ENCODE peak calls at places on chromosomes 13 and 19, in eight cellular contexts. P is stimulated activated CD8-positive, alpha-beta memory T cell treated with anti-CD3 and anti-CD28 coated beads, Interleukin-4, amount 100 ng/mL, for 1 hour; V is putamen; U is heart right ventricle; S is uterus; E is HEK293T; K is stimulated activated CD4-positive, alpha-beta T cell treated with anti-CD3 and anti-CD28 coated beads, Interleukin-4, amount 100 ng/mL, for 4 hours; J is NCI-H1092 treated with DMSO at 0.1 percent for 48 hours. R is an unnamed sample.

GRCh38 chr19:13986348-13986904 is 19.7 kb downstream of the RFX1 start:
- DNase-seq in J (peak), P (peak), U (peak), E (no peak), V (peak), S (peak), K (peak), R (peak)

GRCh38 chr13:60162096-60162495 is 1.6 kb downstream of the DIAPH3 start:
- DNase-seq in U (no peak), K (no peak), E (no peak), J (no peak), S (no peak), V (no peak), P (no peak), R (no peak)

GRCh38 chr13:53045110-53045509 is 16.5 kb downstream of the OLFM4 start:
- DNase-seq in U (no peak), S (peak), P (no peak), E (no peak), V (no peak), K (no peak), J (peak), R (no peak)

GRCh38 chr19:46372901-46373572 is 26.1 kb downstream of the PPP5C start:
- DNase-seq in K (no peak), V (no peak), U (no peak), P (no peak), S (no peak), E (no peak), J (no peak), R (no peak)

GRCh38 chr19:44515031-44515430 is 14.4 kb downstream of the CEACAM20 start:
- DNase-seq in S (no peak), E (no peak), P (no peak), V (no peak), K (no peak), J (no peak), U (no peak), R (no peak)

GRCh38 chr19:49487277-49488045 is at the start of gene RPL13A:
- DNase-seq in J (peak), S (peak), U (peak), V (peak), E (peak), K (peak), P (peak), R (peak)

GRCh38 chr19:13089139-13089856 is 13.4 kb downstream of the LYL1 start:
- DNase-seq in E (peak), U (no peak), K (no peak), V (no peak), P (no peak), J (no peak), S (no peak), R (no peak)

GRCh38 chr19:51098366-51099069 is 9.7 kb downstream of the CTU1 start:
- DNase-seq in S (no peak), U (peak), K (peak), P (no peak), E (no peak), J (no peak), V (no peak), R (no peak)

GRCh38 chr13:98141938-98142426 is 912 bp upstream of the FARP1 start:
- DNase-seq in J (peak), V (no peak), K (no peak), P (no peak), U (peak), E (no peak), S (no peak), R (peak)

GRCh38 chr19:44684892-44685847 is 13.8 kb upstream of the CEACAM16 start:
- DNase-seq in E (no peak), S (peak), J (no peak), U (peak), V (no peak), K (no peak), P (no peak), R (no peak)

GRCh38 chr19:7986321-7987083 is 18.9 kb downstream of the ELAVL1 start:
- DNase-seq in E (no peak), J (no peak), K (no peak), S (no peak), P (no peak), U (no peak), V (no peak), R (no peak)

GRCh38 chr13:48595330-48596127 is 58.2 kb upstream of the CYSLTR2 start:
- DNase-seq in S (peak), U (no peak), K (peak), P (no peak), V (peak), E (peak), J (peak), R (no peak)

GRCh38 chr19:1256646-1257474 is 8.5 kb downstream of the MIDN start:
- DNase-seq in S (no peak), J (no peak), E (no peak), U (no peak), V (no peak), K (no peak), P (no peak), R (no peak)

GRCh38 chr19:47315125-47315821 is 5.6 kb downstream of the C5AR1 start:
- DNase-seq in J (no peak), K (no peak), E (peak), S (peak), U (no peak), P (no peak), V (peak), R (peak)

GRCh38 chr13:108834193-108834592 is 204.8 kb downstream of the MYO16 start:
- DNase-seq in S (no peak), E (no peak), K (no peak), U (no peak), V (no peak), J (no peak), P (no peak), R (no peak)

GRCh38 chr13:113077566-113077952 is 28.0 kb upstream of the F7 start:
- DNase-seq in E (no peak), U (no peak), K (no peak), S (no peak), P (no peak), V (no peak), J (no peak), R (no peak)

GRCh38 chr19:5665781-5666513 is 14.4 kb downstream of the MICOS13 start:
- DNase-seq in J (no peak), U (no peak), E (no peak), K (no peak), P (no peak), V (no peak), S (no peak), R (no peak)

GRCh38 chr19:1295169-1296012 is 9.7 kb downstream of the EFNA2 start:
- DNase-seq in S (no peak), K (peak), E (peak), J (no peak), V (no peak), P (no peak), U (peak), R (no peak)

GRCh38 chr13:107882708-107883560 is 332.4 kb downstream of the LIG4 start:
- DNase-seq in J (no peak), P (no peak), S (no peak), V (no peak), U (no peak), K (no peak), E (no peak), R (no peak)

GRCh38 chr13:41231786-41232185 is 31.6 kb downstream of the MTRF1 start:
- DNase-seq in S (no peak), E (no peak), V (no peak), J (no peak), P (no peak), K (no peak), U (no peak), R (no peak)

GRCh38 chr13:73809561-73809960 is 324.6 kb downstream of the KLF12 start:
- DNase-seq in U (no peak), J (no peak), E (no peak), P (no peak), K (no peak), S (no peak), V (no peak), R (no peak)

GRCh38 chr19:55146078-55146647 is 2.8 kb downstream of the TNNT1 start:
- DNase-seq in E (peak), K (no peak), J (no peak), P (no peak), S (no peak), U (no peak), V (no peak), R (no peak)

GRCh38 chr13:91805605-91806004 is 407.2 kb downstream of the GPC5 start:
- DNase-seq in V (no peak), E (no peak), P (no peak), S (no peak), J (no peak), U (no peak), K (no peak), R (no peak)

GRCh38 chr19:2055871-2056809 is 5.1 kb upstream of the MKNK2 start:
- DNase-seq in P (no peak), U (peak), V (no peak), K (no peak), E (no peak), J (no peak), S (peak), R (peak)

GRCh38 chr13:73715114-73715909 is 418.9 kb downstream of the KLF12 start:
- DNase-seq in V (no peak), K (peak), S (no peak), U (no peak), E (no peak), P (no peak), J (no peak), R (no peak)

GRCh38 chr13:79404361-79404760 is 1.7 kb downstream of the RBM26 start:
- DNase-seq in P (no peak), S (no peak), V (no peak), K (no peak), E (no peak), U (no peak), J (no peak), R (no peak)

GRCh38 chr13:113076681-113077401 is 28.8 kb upstream of the F7 start:
- DNase-seq in P (no peak), K (no peak), J (no peak), U (no peak), V (no peak), S (no peak), E (no peak), R (no peak)

GRCh38 chr13:37791699-37792098 is 77.9 kb downstream of the TRPC4 start:
- DNase-seq in V (no peak), S (no peak), U (no peak), K (no peak), P (no peak), J (no peak), E (no peak), R (no peak)

GRCh38 chr19:4012975-4013634 is 5.6 kb downstream of the PIAS4 start:
- DNase-seq in P (no peak), K (no peak), U (no peak), E (no peak), J (no peak), V (no peak), S (no peak), R (no peak)

GRCh38 chr19:11551603-11552235 is 7.3 kb downstream of the ELOF1 start:
- DNase-seq in S (peak), J (no peak), E (peak), V (no peak), P (no peak), U (no peak), K (no peak), R (peak)

GRCh38 chr13:29564828-29565227 is 30.7 kb downstream of the SLC7A1 start:
- DNase-seq in V (no peak), P (no peak), J (no peak), U (no peak), S (no peak), K (no peak), E (no peak), R (no peak)

GRCh38 chr13:28623782-28624706 is 34.9 kb upstream of the POMP start:
- DNase-seq in K (no peak), J (no peak), V (no peak), S (no peak), E (no peak), U (no peak), P (no peak), R (no peak)

GRCh38 chr13:51623473-51623872 is 39.2 kb downstream of the WDFY2 start:
- DNase-seq in S (no peak), J (no peak), E (no peak), V (no peak), U (no peak), P (no peak), K (no peak), R (no peak)

GRCh38 chr13:24306632-24307031 is 2.7 kb upstream of the C1QTNF9 start:
- DNase-seq in U (no peak), V (no peak), K (no peak), J (no peak), P (no peak), E (no peak), S (no peak), R (no peak)

GRCh38 chr13:44263920-44264610 is 109.6 kb upstream of the SERP2 start:
- DNase-seq in J (no peak), S (peak), P (no peak), V (no peak), E (no peak), K (no peak), U (no peak), R (peak)